ENCODE peak calls at places on chromosomes 3 and 15, in six cellular contexts. D is psoas muscle; B is NB4; H is MM.1S; F is foreskin keratinocyte; O is CD4-positive, alpha-beta T cell. U is an unnamed sample.

GRCh38 chr3:144351968-144352367 is 380.3 kb downstream of the DIPK2A start:
- DNase-seq in D (no peak), B (no peak), H (no peak), F (no peak), O (no peak), U (no peak)

GRCh38 chr3:157785071-157785826 is 282.0 kb upstream of the VEPH1 start:
- DNase-seq in D (no peak), B (peak; percentile 2), H (peak; percentile 31), F (peak; percentile 67), O (no peak), U (peak; percentile 8)

GRCh38 chr3:14680716-14681115 is 5.8 kb downstream of the C3orf20 start:
- DNase-seq in D (no peak), B (no peak), H (no peak), F (no peak), O (no peak), U (no peak)

GRCh38 chr15:85706779-85707518 is 87.8 kb downstream of the KLHL25 start:
- DNase-seq in D (no peak), B (peak; percentile 29), H (peak; percentile 87), F (no peak), O (peak; percentile 48), U (no peak)

GRCh38 chr3:45682786-45683185 is 6.4 kb upstream of the SACM1L start:
- DNase-seq in D (no peak), B (no peak), H (no peak), F (no peak), O (no peak), U (no peak)

GRCh38 chr3:40642812-40643211 is 118.1 kb downstream of the ZNF621 start:
- DNase-seq in D (no peak), B (no peak), H (no peak), F (no peak), O (no peak), U (no peak)

GRCh38 chr3:123533554-123534159 is 51.2 kb downstream of the HACD2 start:
- DNase-seq in D (no peak), B (no peak), H (no peak), F (no peak), O (no peak), U (no peak)

GRCh38 chr15:62999923-63000484 is 42.5 kb upstream of the TPM1 start:
- DNase-seq in D (no peak), B (no peak), H (no peak), F (no peak), O (no peak), U (no peak)

GRCh38 chr15:32682569-32682968 is 35.2 kb upstream of the GREM1 start:
- DNase-seq in D (no peak), B (no peak), H (no peak), F (peak; percentile 89), O (no peak), U (no peak)

GRCh38 chr15:50024183-50024795 is 94.7 kb downstream of the ATP8B4 start:
- DNase-seq in D (no peak), B (no peak), H (no peak), F (no peak), O (no peak), U (no peak)

GRCh38 chr15:55343168-55343567 is 24.1 kb downstream of the PIGB start:
- DNase-seq in D (no peak), B (no peak), H (no peak), F (peak; percentile 1), O (no peak), U (no peak)

GRCh38 chr3:126267169-126267975 is 87.0 kb upstream of the ALDH1L1 start:
- DNase-seq in D (peak; percentile 88), B (peak; percentile 70), H (no peak), F (peak; percentile 87), O (no peak), U (peak; percentile 88)

GRCh38 chr3:37700849-37701248 is 160.8 kb upstream of the CTDSPL start:
- DNase-seq in D (no peak), B (no peak), H (no peak), F (peak; percentile 8), O (no peak), U (no peak)

GRCh38 chr15:69679623-69680228 is 227.1 kb downstream of the RPLP1 start:
- DNase-seq in D (no peak), B (peak; percentile 25), H (no peak), F (no peak), O (no peak), U (no peak)

GRCh38 chr3:13461169-13462124 is 18.7 kb upstream of the HDAC11 start:
- DNase-seq in D (peak; percentile 66), B (peak; percentile 73), H (peak; percentile 88), F (no peak), O (peak; percentile 69), U (peak; percentile 84)

GRCh38 chr3:126548556-126549466 is 9.9 kb downstream of the C3orf22 start:
- DNase-seq in D (peak; percentile 20), B (no peak), H (no peak), F (no peak), O (no peak), U (no peak)

GRCh38 chr15:65494066-65494465 is 23.4 kb downstream of the DPP8 start:
- DNase-seq in D (no peak), B (no peak), H (no peak), F (no peak), O (no peak), U (no peak)

GRCh38 chr15:27679203-27679602 is 419.9 kb downstream of the OCA2 start:
- DNase-seq in D (no peak), B (no peak), H (no peak), F (no peak), O (no peak), U (no peak)

GRCh38 chr15:27683126-27683525 is 416.0 kb downstream of the OCA2 start:
- DNase-seq in D (no peak), B (no peak), H (no peak), F (no peak), O (no peak), U (no peak)

GRCh38 chr15:27677951-27678350 is 421.2 kb downstream of the OCA2 start:
- DNase-seq in D (no peak), B (no peak), H (no peak), F (no peak), O (no peak), U (no peak)

GRCh38 chr15:27679621-27680521 is 419.2 kb downstream of the OCA2 start:
- DNase-seq in D (no peak), B (no peak), H (no peak), F (no peak), O (no peak), U (peak; percentile 16)

GRCh38 chr15:27681038-27681437 is 418.1 kb downstream of the OCA2 start:
- DNase-seq in D (no peak), B (no peak), H (no peak), F (no peak), O (no peak), U (no peak)
- TF ChIP-seq CTCF in D (no peak), B (no peak), H (peak; percentile 18), F (no peak), O (no peak), U (no peak)

DNA sequence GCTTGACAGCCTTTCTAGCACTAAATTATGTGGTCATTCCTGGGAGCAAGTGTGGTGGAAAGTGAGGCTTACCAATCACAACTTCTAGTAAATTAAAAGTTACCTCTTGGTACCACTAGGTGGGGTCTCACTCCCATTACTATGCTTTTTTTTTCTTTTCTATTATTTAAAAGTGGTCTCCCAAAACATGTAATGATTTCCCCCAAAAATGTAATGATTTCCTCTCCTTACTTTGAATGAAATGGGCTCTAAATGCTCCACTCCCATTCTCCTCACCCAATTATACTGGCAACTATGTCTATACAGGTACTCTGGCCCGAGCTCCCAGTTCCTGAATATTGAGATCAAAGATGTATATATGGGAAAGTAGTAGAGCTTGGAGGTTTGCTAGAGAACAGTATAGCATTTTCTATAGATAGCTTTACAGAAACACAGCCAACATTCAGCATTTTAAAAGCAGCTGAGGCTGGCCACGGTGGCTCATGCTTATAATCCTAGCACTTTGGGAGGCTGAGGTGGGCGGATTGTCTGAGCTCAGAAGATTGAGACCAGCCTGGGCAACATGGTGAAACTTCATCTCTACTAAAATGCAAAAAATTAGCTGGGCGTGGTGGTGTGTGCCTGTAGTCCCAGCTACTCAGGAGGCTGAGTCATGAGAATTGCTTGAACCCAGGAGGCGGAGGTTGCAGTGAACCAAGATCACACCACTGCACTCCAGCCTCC is 70.9 kb downstream of the DCUN1D1 start:
- DNase-seq in D (no peak), B (peak; percentile 19), H (peak; percentile 27), F (peak; percentile 33), O (no peak), U (no peak)
- TF ChIP-seq CTCF in D (peak; percentile 61), B (peak; percentile 28), H (peak; percentile 60), F (peak; percentile 63), O (peak; percentile 71), U (peak; percentile 54)

DNA sequence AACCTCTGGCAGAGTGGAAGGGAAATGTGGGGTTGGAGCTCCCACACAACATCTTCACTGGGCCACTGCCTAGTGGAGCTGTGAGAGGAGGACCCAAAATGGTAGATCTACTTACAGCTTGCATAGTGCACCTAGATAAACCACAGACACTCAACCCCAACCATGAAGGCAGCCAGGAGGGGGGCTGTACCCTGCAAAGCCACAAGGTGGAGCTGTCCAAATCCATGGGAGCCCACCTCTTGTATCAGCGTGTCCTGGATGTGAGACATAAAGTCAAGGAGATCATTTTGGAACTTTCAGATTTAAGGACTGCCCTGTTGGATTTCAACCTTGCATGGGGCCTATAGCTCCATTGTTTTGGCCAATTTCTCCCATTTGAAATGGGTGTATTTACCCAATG is 20.9 kb downstream of the TP63 start:
- DNase-seq in D (no peak), B (peak; percentile 28), H (no peak), F (no peak), O (no peak), U (peak; percentile 30)
- TF ChIP-seq CTCF in D (no peak), B (peak; percentile 74), H (peak; percentile 25), F (peak; percentile 68), O (no peak), U (peak; percentile 50)

GRCh38 chr3:155326249-155326648 is 32.8 kb upstream of the STRIT1 start:
- DNase-seq in D (no peak), B (no peak), H (no peak), F (no peak), O (no peak), U (no peak)

GRCh38 chr3:155323063-155323666 is 29.7 kb upstream of the STRIT1 start:
- DNase-seq in D (no peak), B (peak; percentile 72), H (peak; percentile 87), F (peak; percentile 49), O (no peak), U (peak; percentile 38)

GRCh38 chr3:155326901-155327300 is 33.4 kb upstream of the STRIT1 start:
- DNase-seq in D (no peak), B (peak; percentile 10), H (no peak), F (no peak), O (no peak), U (no peak)

GRCh38 chr3:155327430-155327829 is 33.9 kb upstream of the STRIT1 start:
- DNase-seq in D (no peak), B (no peak), H (no peak), F (no peak), O (no peak), U (no peak)

GRCh38 chr3:155325263-155325835 is 31.9 kb upstream of the STRIT1 start:
- DNase-seq in D (no peak), B (no peak), H (peak; percentile 61), F (no peak), O (no peak), U (no peak)
- TF ChIP-seq CTCF in D (no peak), B (no peak), H (peak; percentile 44), F (peak; percentile 22), O (no peak), U (no peak)

GRCh38 chr3:48656061-48656840 is 6.4 kb downstream of the CELSR3 start:
- DNase-seq in D (peak; percentile 90), B (peak; percentile 78), H (peak; percentile 79), F (peak; percentile 70), O (peak; percentile 86), U (peak; percentile 95)
- TF ChIP-seq CTCF in D (peak; percentile 62), B (peak; percentile 58), H (peak; percentile 55), F (peak; percentile 95), O (peak; percentile 73), U (peak; percentile 61)

U was measured in nephron progenitor cell.